ENCODE peak calls at places on chromosomes 12 and 14, in five cellular contexts. One of them, this sample, is unnamed.

GRCh38 chr12:67193705-67194104 is 75.5 kb upstream of the CAND1 start:
- DNase-seq in mammary epithelial cell: peak; percentile 26
- DNase-seq in coronary artery: no peak
- DNase-seq in RWPE2: no peak
- DNase-seq in substantia nigra: no peak
- DNase-seq in this sample: peak; percentile 42

GRCh38 chr12:27480031-27480430 is 33.5 kb downstream of the SMCO2 start:
- DNase-seq in mammary epithelial cell: no peak
- DNase-seq in coronary artery: no peak
- DNase-seq in RWPE2: no peak
- DNase-seq in substantia nigra: no peak
- DNase-seq in this sample: no peak

GRCh38 chr12:80513211-80513610 is 69.2 kb downstream of the PTPRQ start:
- DNase-seq in mammary epithelial cell: no peak
- DNase-seq in coronary artery: no peak
- DNase-seq in RWPE2: peak; percentile 14
- DNase-seq in substantia nigra: no peak
- DNase-seq in this sample: no peak

GRCh38 chr12:71942259-71942658 is 3.6 kb downstream of the TPH2 start:
- DNase-seq in mammary epithelial cell: no peak
- DNase-seq in coronary artery: no peak
- DNase-seq in RWPE2: no peak
- DNase-seq in substantia nigra: no peak
- DNase-seq in this sample: no peak

GRCh38 chr12:22032732-22033131 is 13.3 kb upstream of the CMAS start:
- DNase-seq in mammary epithelial cell: no peak
- DNase-seq in coronary artery: no peak
- DNase-seq in RWPE2: no peak
- DNase-seq in substantia nigra: no peak
- DNase-seq in this sample: no peak

GRCh38 chr12:93622485-93622884 is 50.0 kb downstream of the SOCS2 start:
- DNase-seq in mammary epithelial cell: no peak
- DNase-seq in coronary artery: no peak
- DNase-seq in RWPE2: no peak
- DNase-seq in substantia nigra: no peak
- DNase-seq in this sample: no peak

GRCh38 chr14:55347040-55347439 is 64.6 kb downstream of the ATG14 start:
- DNase-seq in mammary epithelial cell: no peak
- DNase-seq in coronary artery: no peak
- DNase-seq in RWPE2: no peak
- DNase-seq in substantia nigra: no peak
- DNase-seq in this sample: no peak

GRCh38 chr12:82942963-82943362 is 256.3 kb downstream of the TMTC2 start:
- DNase-seq in mammary epithelial cell: peak; percentile 26
- DNase-seq in coronary artery: no peak
- DNase-seq in RWPE2: no peak
- DNase-seq in substantia nigra: no peak
- DNase-seq in this sample: no peak

GRCh38 chr12:26195250-26195640 is at the start of gene SSPN:
- DNase-seq in mammary epithelial cell: peak; percentile 4
- DNase-seq in coronary artery: peak; percentile 86
- DNase-seq in RWPE2: no peak
- DNase-seq in substantia nigra: peak; percentile 32
- DNase-seq in this sample: peak; percentile 20

GRCh38 chr14:51554339-51554920 is 97.3 kb upstream of the FRMD6 start:
- DNase-seq in mammary epithelial cell: peak; percentile 35
- DNase-seq in coronary artery: no peak
- DNase-seq in RWPE2: no peak
- DNase-seq in substantia nigra: no peak
- DNase-seq in this sample: peak; percentile 95

GRCh38 chr12:63862187-63863107 is 17.9 kb downstream of the SRGAP1 start:
- DNase-seq in mammary epithelial cell: peak; percentile 3
- DNase-seq in coronary artery: no peak
- DNase-seq in RWPE2: no peak
- DNase-seq in substantia nigra: no peak
- DNase-seq in this sample: no peak

GRCh38 chr12:34397591-34398365 is 375.5 kb downstream of the ALG10 start:
- DNase-seq in mammary epithelial cell: no peak
- DNase-seq in coronary artery: no peak
- DNase-seq in RWPE2: peak; percentile 20
- DNase-seq in substantia nigra: no peak
- DNase-seq in this sample: no peak

GRCh38 chr14:28571636-28572035 is 195.0 kb upstream of the FOXG1 start:
- DNase-seq in mammary epithelial cell: peak; percentile 80
- DNase-seq in coronary artery: no peak
- DNase-seq in RWPE2: no peak
- DNase-seq in substantia nigra: no peak
- DNase-seq in this sample: no peak

GRCh38 chr12:56529656-56530055 is 8.0 kb downstream of the RBMS2 start:
- DNase-seq in mammary epithelial cell: peak; percentile 11
- DNase-seq in coronary artery: no peak
- DNase-seq in RWPE2: no peak
- DNase-seq in substantia nigra: no peak
- DNase-seq in this sample: no peak

GRCh38 chr12:92943482-92944250 is 14.6 kb upstream of the EEA1 start:
- DNase-seq in mammary epithelial cell: no peak
- DNase-seq in coronary artery: no peak
- DNase-seq in RWPE2: no peak
- DNase-seq in substantia nigra: no peak
- DNase-seq in this sample: no peak

GRCh38 chr12:85280138-85280983 is at the start of gene ALX1:
- DNase-seq in mammary epithelial cell: peak; percentile 16
- DNase-seq in coronary artery: no peak
- DNase-seq in RWPE2: no peak
- DNase-seq in substantia nigra: no peak
- DNase-seq in this sample: peak; percentile 60

GRCh38 chr14:89616425-89617141 is 199.6 kb upstream of the FOXN3 start:
- DNase-seq in mammary epithelial cell: no peak
- DNase-seq in coronary artery: no peak
- DNase-seq in RWPE2: no peak
- DNase-seq in substantia nigra: no peak
- DNase-seq in this sample: peak; percentile 45

GRCh38 chr14:35402323-35403084 is 2.0 kb downstream of the NFKBIA start:
- DNase-seq in mammary epithelial cell: peak; percentile 52
- DNase-seq in coronary artery: no peak
- DNase-seq in RWPE2: no peak
- DNase-seq in substantia nigra: no peak
- DNase-seq in this sample: no peak

GRCh38 chr12:132179431-132180362 is 35.4 kb downstream of the NOC4L start:
- DNase-seq in mammary epithelial cell: no peak
- DNase-seq in coronary artery: no peak
- DNase-seq in RWPE2: no peak
- DNase-seq in substantia nigra: no peak
- DNase-seq in this sample: no peak

GRCh38 chr12:47206450-47206830 is 126.7 kb upstream of the AMIGO2 start:
- DNase-seq in mammary epithelial cell: no peak
- DNase-seq in coronary artery: no peak
- DNase-seq in RWPE2: no peak
- DNase-seq in substantia nigra: no peak
- DNase-seq in this sample: no peak
- H3K27ac ChIP-seq in mammary epithelial cell: no peak overlapping the region
- H3K27ac ChIP-seq in coronary artery: no peak overlapping the region
- H3K27ac ChIP-seq in RWPE2: no peak overlapping the region
- H3K27ac ChIP-seq in substantia nigra: no peak overlapping the region
- H3K27ac ChIP-seq in this sample: no peak overlapping the region

GRCh38 chr14:65346895-65347294 is 65.6 kb upstream of the FUT8 start:
- DNase-seq in mammary epithelial cell: no peak
- DNase-seq in coronary artery: no peak
- DNase-seq in RWPE2: no peak
- DNase-seq in substantia nigra: no peak
- DNase-seq in this sample: peak; percentile 22
- H3K27ac ChIP-seq in mammary epithelial cell: no peak overlapping the region
- H3K27ac ChIP-seq in coronary artery: no peak overlapping the region
- H3K27ac ChIP-seq in RWPE2: no peak overlapping the region
- H3K27ac ChIP-seq in substantia nigra: no peak overlapping the region
- H3K27ac ChIP-seq in this sample: no peak overlapping the region

GRCh38 chr14:105197274-105197673 is 16.2 kb upstream of the NUDT14 start:
- DNase-seq in mammary epithelial cell: peak; percentile 31
- DNase-seq in coronary artery: no peak
- DNase-seq in RWPE2: no peak
- DNase-seq in substantia nigra: no peak
- DNase-seq in this sample: no peak
- H3K27ac ChIP-seq in mammary epithelial cell: no peak overlapping the region
- H3K27ac ChIP-seq in coronary artery: peak overlapping the region; percentile 73
- H3K27ac ChIP-seq in RWPE2: no peak overlapping the region
- H3K27ac ChIP-seq in substantia nigra: no peak overlapping the region
- H3K27ac ChIP-seq in this sample: no peak overlapping the region

GRCh38 chr12:24742378-24742777 is 206.5 kb downstream of the BCAT1 start:
- DNase-seq in mammary epithelial cell: no peak
- DNase-seq in coronary artery: no peak
- DNase-seq in RWPE2: no peak
- DNase-seq in substantia nigra: no peak
- DNase-seq in this sample: no peak
- H3K27ac ChIP-seq in mammary epithelial cell: no peak overlapping the region
- H3K27ac ChIP-seq in coronary artery: no peak overlapping the region
- H3K27ac ChIP-seq in RWPE2: no peak overlapping the region
- H3K27ac ChIP-seq in substantia nigra: no peak overlapping the region
- H3K27ac ChIP-seq in this sample: no peak overlapping the region

DNA sequence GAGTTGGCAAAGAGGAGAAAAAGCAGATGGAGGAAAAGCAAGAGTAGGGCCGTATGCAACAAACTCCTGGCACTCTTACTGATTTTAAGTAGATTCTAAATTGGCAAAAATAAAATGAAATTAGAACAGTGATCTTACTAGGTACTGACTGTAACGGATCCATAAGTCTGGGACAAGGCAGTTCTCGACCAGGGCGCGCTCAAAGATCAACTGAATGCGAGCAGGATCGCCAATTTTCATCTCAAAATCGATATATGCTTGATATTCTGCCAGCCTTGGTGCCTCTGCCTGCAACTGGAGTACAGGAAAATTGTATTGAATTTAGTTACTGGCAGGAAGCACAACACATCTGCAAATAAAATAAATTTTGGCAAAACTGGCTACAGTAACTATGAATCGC is 22.2 kb downstream of the SART3 start:
- DNase-seq in mammary epithelial cell: no peak
- DNase-seq in coronary artery: no peak
- DNase-seq in RWPE2: no peak
- DNase-seq in substantia nigra: no peak
- DNase-seq in this sample: no peak
- H3K27ac ChIP-seq in mammary epithelial cell: no peak overlapping the region
- H3K27ac ChIP-seq in coronary artery: no peak overlapping the region
- H3K27ac ChIP-seq in RWPE2: no peak overlapping the region
- H3K27ac ChIP-seq in substantia nigra: no peak overlapping the region
- H3K27ac ChIP-seq in this sample: no peak overlapping the region

GRCh38 chr12:110555509-110556406 is 27.4 kb downstream of the PPTC7 start:
- DNase-seq in mammary epithelial cell: peak; percentile 76
- DNase-seq in coronary artery: no peak
- DNase-seq in RWPE2: no peak
- DNase-seq in substantia nigra: no peak
- DNase-seq in this sample: peak; percentile 53
- H3K27ac ChIP-seq in mammary epithelial cell: peak overlapping the region; percentile 90
- H3K27ac ChIP-seq in coronary artery: no peak overlapping the region
- H3K27ac ChIP-seq in RWPE2: peak overlapping the region; percentile 80
- H3K27ac ChIP-seq in substantia nigra: no peak overlapping the region
- H3K27ac ChIP-seq in this sample: peak overlapping the region; percentile 2

GRCh38 chr12:107442593-107442992 is 243.0 kb upstream of the PWP1 start:
- DNase-seq in mammary epithelial cell: no peak
- DNase-seq in coronary artery: no peak
- DNase-seq in RWPE2: no peak
- DNase-seq in substantia nigra: no peak
- DNase-seq in this sample: no peak
- H3K27ac ChIP-seq in mammary epithelial cell: peak overlapping the region; percentile 67
- H3K27ac ChIP-seq in coronary artery: no peak overlapping the region
- H3K27ac ChIP-seq in RWPE2: peak overlapping the region; percentile 8
- H3K27ac ChIP-seq in substantia nigra: no peak overlapping the region
- H3K27ac ChIP-seq in this sample: no peak overlapping the region

GRCh38 chr12:115504241-115504941 is 773.1 kb downstream of the MED13L start:
- DNase-seq in mammary epithelial cell: no peak
- DNase-seq in coronary artery: no peak
- DNase-seq in RWPE2: no peak
- DNase-seq in substantia nigra: no peak
- DNase-seq in this sample: no peak
- H3K27ac ChIP-seq in mammary epithelial cell: no peak overlapping the region
- H3K27ac ChIP-seq in coronary artery: no peak overlapping the region
- H3K27ac ChIP-seq in RWPE2: no peak overlapping the region
- H3K27ac ChIP-seq in substantia nigra: peak overlapping the region; percentile 49
- H3K27ac ChIP-seq in this sample: no peak overlapping the region

DNA sequence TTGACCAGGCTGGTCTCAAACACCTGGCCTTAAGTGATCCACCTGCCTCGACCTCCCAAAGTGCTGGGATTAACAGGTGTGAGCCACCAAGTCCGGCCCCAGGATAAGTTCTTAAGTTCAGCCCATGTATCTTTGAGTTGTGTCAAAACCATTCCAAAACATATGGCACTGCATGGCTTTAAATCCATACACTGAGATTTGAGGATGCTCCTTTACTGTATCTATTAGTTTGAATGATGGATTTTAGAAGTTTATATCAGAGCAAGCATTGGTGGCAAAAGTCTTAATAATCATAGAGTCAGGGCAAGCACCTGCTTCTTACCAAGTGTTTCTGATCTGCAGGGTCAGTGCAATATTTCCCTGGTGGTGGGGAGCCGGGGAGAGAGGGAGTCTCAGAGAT is 6.1 kb downstream of the KRT6B start:
- DNase-seq in mammary epithelial cell: peak; percentile 75
- DNase-seq in coronary artery: no peak
- DNase-seq in RWPE2: no peak
- DNase-seq in substantia nigra: no peak
- DNase-seq in this sample: no peak
- H3K27ac ChIP-seq in mammary epithelial cell: no peak overlapping the region
- H3K27ac ChIP-seq in coronary artery: no peak overlapping the region
- H3K27ac ChIP-seq in RWPE2: no peak overlapping the region
- H3K27ac ChIP-seq in substantia nigra: no peak overlapping the region
- H3K27ac ChIP-seq in this sample: no peak overlapping the region

DNA sequence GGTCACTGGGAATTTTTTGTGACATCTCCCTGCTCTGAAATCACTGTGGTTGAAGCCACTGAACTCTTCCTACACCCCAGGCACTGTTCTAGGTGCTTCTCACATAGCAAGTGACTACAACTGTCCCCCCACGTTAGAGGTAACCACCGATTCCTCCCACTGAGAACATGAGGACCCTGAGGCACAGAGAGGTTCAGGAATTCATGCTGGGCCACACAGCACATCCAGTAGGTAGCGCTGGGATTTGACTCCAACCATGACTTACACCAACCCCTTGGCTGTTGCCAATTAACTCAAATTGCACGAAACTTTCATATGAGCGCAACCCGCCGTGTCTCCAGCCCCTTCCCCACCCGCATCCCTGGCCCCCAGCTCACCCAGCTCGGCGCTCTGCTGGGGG is 105.2 kb downstream of the RFLNA start:
- DNase-seq in mammary epithelial cell: no peak
- DNase-seq in coronary artery: no peak
- DNase-seq in RWPE2: no peak
- DNase-seq in substantia nigra: no peak
- DNase-seq in this sample: no peak
- H3K27ac ChIP-seq in mammary epithelial cell: no peak overlapping the region
- H3K27ac ChIP-seq in coronary artery: peak overlapping the region; percentile 90
- H3K27ac ChIP-seq in RWPE2: no peak overlapping the region
- H3K27ac ChIP-seq in substantia nigra: no peak overlapping the region
- H3K27ac ChIP-seq in this sample: no peak overlapping the region

This sample was measured in brain microvascular endothelial cell.